ENCODE peak calls at places on chromosomes 3 and 15, in six cellular contexts. One of them, this sample, is unnamed.

GRCh38 chr3:97817965-97818364 is 3.8 kb upstream of the CRYBG3 start:
- DNase-seq in ovary: no peak
- DNase-seq in stomach: no peak
- DNase-seq in HepG2: no peak
- DNase-seq in K562: no peak
- DNase-seq in transverse colon: no peak
- DNase-seq in this sample: no peak

GRCh38 chr3:3005345-3005744 is 104.8 kb downstream of the IL5RA start:
- DNase-seq in ovary: no peak
- DNase-seq in stomach: no peak
- DNase-seq in HepG2: no peak
- DNase-seq in K562: no peak
- DNase-seq in transverse colon: no peak
- DNase-seq in this sample: no peak

GRCh38 chr3:102400142-102400541 is 34.7 kb upstream of the ZPLD1 start:
- DNase-seq in ovary: no peak
- DNase-seq in stomach: no peak
- DNase-seq in HepG2: no peak
- DNase-seq in K562: no peak
- DNase-seq in transverse colon: no peak
- DNase-seq in this sample: no peak

GRCh38 chr3:112446343-112446742 is 52.9 kb downstream of the BTLA start:
- DNase-seq in ovary: no peak
- DNase-seq in stomach: no peak
- DNase-seq in HepG2: no peak
- DNase-seq in K562: no peak
- DNase-seq in transverse colon: no peak
- DNase-seq in this sample: no peak

GRCh38 chr3:81565066-81565465 is 196.4 kb downstream of the GBE1 start:
- DNase-seq in ovary: no peak
- DNase-seq in stomach: no peak
- DNase-seq in HepG2: no peak
- DNase-seq in K562: no peak
- DNase-seq in transverse colon: no peak
- DNase-seq in this sample: no peak

GRCh38 chr15:94670436-94671034 is 439.2 kb downstream of the MCTP2 start:
- DNase-seq in ovary: no peak
- DNase-seq in stomach: no peak
- DNase-seq in HepG2: peak
- DNase-seq in K562: peak
- DNase-seq in transverse colon: no peak
- DNase-seq in this sample: no peak

GRCh38 chr3:126436826-126437717 is 38.6 kb downstream of the ZXDC start:
- DNase-seq in ovary: no peak
- DNase-seq in stomach: peak
- DNase-seq in HepG2: no peak
- DNase-seq in K562: no peak
- DNase-seq in transverse colon: no peak
- DNase-seq in this sample: no peak

GRCh38 chr15:70593795-70594194 is 169.6 kb downstream of the UACA start:
- DNase-seq in ovary: no peak
- DNase-seq in stomach: no peak
- DNase-seq in HepG2: no peak
- DNase-seq in K562: no peak
- DNase-seq in transverse colon: no peak
- DNase-seq in this sample: no peak

GRCh38 chr3:117962750-117963149 is 1071.9 kb downstream of the IGSF11 start:
- DNase-seq in ovary: no peak
- DNase-seq in stomach: no peak
- DNase-seq in HepG2: no peak
- DNase-seq in K562: no peak
- DNase-seq in transverse colon: no peak
- DNase-seq in this sample: no peak

GRCh38 chr15:70159397-70160009 is 61.8 kb upstream of the TLE3 start:
- DNase-seq in ovary: no peak
- DNase-seq in stomach: peak
- DNase-seq in HepG2: no peak
- DNase-seq in K562: no peak
- DNase-seq in transverse colon: no peak
- DNase-seq in this sample: no peak

GRCh38 chr3:52345521-52346110 is 29.5 kb downstream of the DNAH1 start:
- DNase-seq in ovary: no peak
- DNase-seq in stomach: no peak
- DNase-seq in HepG2: no peak
- DNase-seq in K562: no peak
- DNase-seq in transverse colon: no peak
- DNase-seq in this sample: no peak

GRCh38 chr15:32222716-32223115 is 180.4 kb downstream of the GOLGA8K start:
- DNase-seq in ovary: no peak
- DNase-seq in stomach: no peak
- DNase-seq in HepG2: no peak
- DNase-seq in K562: no peak
- DNase-seq in transverse colon: no peak
- DNase-seq in this sample: no peak

GRCh38 chr3:61194892-61195538 is 56.2 kb downstream of the FHIT start:
- DNase-seq in ovary: no peak
- DNase-seq in stomach: no peak
- DNase-seq in HepG2: peak
- DNase-seq in K562: no peak
- DNase-seq in transverse colon: no peak
- DNase-seq in this sample: no peak

GRCh38 chr3:28328188-28329151 is 20.1 kb upstream of the ZCWPW2 start:
- DNase-seq in ovary: no peak
- DNase-seq in stomach: no peak
- DNase-seq in HepG2: no peak
- DNase-seq in K562: peak
- DNase-seq in transverse colon: no peak
- DNase-seq in this sample: no peak

GRCh38 chr3:164748626-164749025 is 329.7 kb downstream of the SI start:
- DNase-seq in ovary: no peak
- DNase-seq in stomach: no peak
- DNase-seq in HepG2: no peak
- DNase-seq in K562: no peak
- DNase-seq in transverse colon: no peak
- DNase-seq in this sample: no peak

GRCh38 chr15:56759450-56759845 is 26.1 kb upstream of the ZNF280D start:
- DNase-seq in ovary: no peak
- DNase-seq in stomach: peak
- DNase-seq in HepG2: no peak
- DNase-seq in K562: no peak
- DNase-seq in transverse colon: peak
- DNase-seq in this sample: no peak

GRCh38 chr15:30954674-30955073 is 36.8 kb downstream of the MTMR10 start:
- DNase-seq in ovary: no peak
- DNase-seq in stomach: no peak
- DNase-seq in HepG2: no peak
- DNase-seq in K562: no peak
- DNase-seq in transverse colon: no peak
- DNase-seq in this sample: no peak

GRCh38 chr3:60055765-60056164 is 1005.9 kb upstream of the CFAP20DC start:
- DNase-seq in ovary: no peak
- DNase-seq in stomach: no peak
- DNase-seq in HepG2: no peak
- DNase-seq in K562: no peak
- DNase-seq in transverse colon: no peak
- DNase-seq in this sample: no peak

GRCh38 chr15:65792130-65792987 is at the start of gene DENND4A:
- DNase-seq in ovary: peak
- DNase-seq in stomach: peak
- DNase-seq in HepG2: peak
- DNase-seq in K562: peak
- DNase-seq in transverse colon: peak
- DNase-seq in this sample: peak
- TF ChIP-seq EP300 in ovary: peak
- TF ChIP-seq EP300 in stomach: peak
- TF ChIP-seq EP300 in HepG2: no peak
- TF ChIP-seq EP300 in K562: no peak
- TF ChIP-seq EP300 in transverse colon: no peak
- TF ChIP-seq EP300 in this sample: no peak

GRCh38 chr3:123522666-123523412 is 62.0 kb downstream of the HACD2 start:
- DNase-seq in ovary: no peak
- DNase-seq in stomach: no peak
- DNase-seq in HepG2: no peak
- DNase-seq in K562: no peak
- DNase-seq in transverse colon: no peak
- DNase-seq in this sample: no peak
- TF ChIP-seq EP300 in ovary: no peak
- TF ChIP-seq EP300 in stomach: no peak
- TF ChIP-seq EP300 in HepG2: no peak
- TF ChIP-seq EP300 in K562: no peak
- TF ChIP-seq EP300 in transverse colon: no peak
- TF ChIP-seq EP300 in this sample: no peak

GRCh38 chr3:84959470-84960380 is 936 bp downstream of the CADM2 start:
- DNase-seq in ovary: no peak
- DNase-seq in stomach: no peak
- DNase-seq in HepG2: no peak
- DNase-seq in K562: no peak
- DNase-seq in transverse colon: no peak
- DNase-seq in this sample: peak

GRCh38 chr3:84960994-84961393 is 2.2 kb downstream of the CADM2 start:
- DNase-seq in ovary: no peak
- DNase-seq in stomach: no peak
- DNase-seq in HepG2: no peak
- DNase-seq in K562: no peak
- DNase-seq in transverse colon: no peak
- DNase-seq in this sample: no peak

GRCh38 chr3:84960581-84960980 is 1.8 kb downstream of the CADM2 start:
- DNase-seq in ovary: no peak
- DNase-seq in stomach: no peak
- DNase-seq in HepG2: no peak
- DNase-seq in K562: no peak
- DNase-seq in transverse colon: no peak
- DNase-seq in this sample: no peak

GRCh38 chr3:84961492-84962255 is 2.9 kb downstream of the CADM2 start:
- DNase-seq in ovary: no peak
- DNase-seq in stomach: no peak
- DNase-seq in HepG2: no peak
- DNase-seq in K562: no peak
- DNase-seq in transverse colon: no peak
- DNase-seq in this sample: no peak

DNA sequence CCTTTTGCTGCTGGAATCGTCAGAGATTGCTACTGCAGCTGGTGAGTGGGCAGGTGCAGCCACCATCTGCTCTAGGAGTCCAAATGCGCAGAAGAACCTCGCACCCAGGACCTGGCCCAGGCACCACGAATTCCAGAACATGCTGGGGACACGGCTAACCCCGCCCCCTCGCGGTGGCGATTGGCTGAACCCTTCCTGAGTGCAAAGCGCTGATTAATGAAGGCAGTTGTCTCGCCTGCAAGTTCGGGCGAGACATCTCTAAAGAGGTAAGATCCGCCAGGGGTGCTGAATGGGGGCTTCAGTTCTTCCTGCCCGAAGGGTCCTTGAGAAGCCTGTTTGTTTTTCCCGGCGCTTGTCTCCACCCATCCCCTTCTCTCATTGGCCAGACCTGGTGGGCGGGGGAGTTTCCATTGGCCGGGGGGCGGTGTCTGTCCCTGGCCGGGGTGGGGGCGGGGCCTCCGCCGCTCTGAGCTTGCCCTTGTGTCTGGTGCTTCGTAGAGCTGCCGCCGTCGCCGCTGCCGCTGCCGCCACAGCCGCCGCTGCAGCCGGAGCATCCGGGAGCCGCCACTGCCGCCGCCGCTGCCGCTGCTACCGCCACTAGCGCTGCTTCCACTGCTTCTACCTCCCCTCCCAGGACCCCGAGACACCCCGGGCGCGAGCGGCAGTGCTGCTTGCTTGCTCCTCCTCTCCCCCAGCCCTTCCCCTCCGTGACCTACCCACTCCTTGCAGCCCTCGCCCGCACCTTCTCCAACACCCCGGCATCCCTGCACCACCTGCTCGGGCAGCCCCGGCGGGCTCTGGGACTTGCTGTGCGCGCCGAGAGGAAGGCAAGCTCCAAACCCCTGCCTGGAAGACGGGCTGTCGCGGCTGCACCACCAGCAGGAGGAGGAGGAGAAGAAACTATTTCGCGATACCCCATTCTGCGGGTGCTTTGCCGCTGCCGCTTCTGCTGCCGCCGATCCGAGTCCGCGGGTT is at the start of gene CADM2:
- DNase-seq in ovary: peak
- DNase-seq in stomach: peak
- DNase-seq in HepG2: peak
- DNase-seq in K562: peak
- DNase-seq in transverse colon: peak
- DNase-seq in this sample: peak
- TF ChIP-seq EP300 in ovary: no peak
- TF ChIP-seq EP300 in stomach: no peak
- TF ChIP-seq EP300 in HepG2: no peak
- TF ChIP-seq EP300 in K562: no peak
- TF ChIP-seq EP300 in transverse colon: no peak
- TF ChIP-seq EP300 in this sample: no peak

GRCh38 chr3:29955413-29955812 is 651.0 kb upstream of the TGFBR2 start:
- DNase-seq in ovary: no peak
- DNase-seq in stomach: no peak
- DNase-seq in HepG2: no peak
- DNase-seq in K562: no peak
- DNase-seq in transverse colon: no peak
- DNase-seq in this sample: no peak

GRCh38 chr3:29949131-29949530 is 657.3 kb upstream of the TGFBR2 start:
- DNase-seq in ovary: no peak
- DNase-seq in stomach: no peak
- DNase-seq in HepG2: no peak
- DNase-seq in K562: no peak
- DNase-seq in transverse colon: no peak
- DNase-seq in this sample: no peak

DNA sequence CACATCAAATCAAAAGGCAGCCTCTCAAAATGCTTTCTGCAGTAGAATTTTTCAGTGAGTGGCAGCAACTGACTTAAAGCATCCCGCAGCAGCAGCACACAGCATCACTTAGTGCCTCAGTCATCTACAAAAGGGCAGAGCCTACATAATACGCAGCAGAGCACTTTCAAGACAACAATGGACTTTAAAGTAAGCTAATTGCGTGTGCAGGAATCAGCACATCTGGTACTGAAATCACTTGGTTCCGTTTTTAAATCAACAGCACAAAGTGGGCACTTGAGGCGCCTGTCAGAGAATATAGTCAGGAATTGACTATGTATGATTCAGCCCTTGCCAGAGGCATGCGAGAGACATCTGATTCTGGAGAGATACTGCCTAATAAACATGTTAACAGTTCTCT is 656.2 kb upstream of the TGFBR2 start:
- DNase-seq in ovary: no peak
- DNase-seq in stomach: no peak
- DNase-seq in HepG2: no peak
- DNase-seq in K562: no peak
- DNase-seq in transverse colon: no peak
- DNase-seq in this sample: no peak
- TF ChIP-seq EP300 in ovary: no peak
- TF ChIP-seq EP300 in stomach: no peak
- TF ChIP-seq EP300 in HepG2: no peak
- TF ChIP-seq EP300 in K562: no peak
- TF ChIP-seq EP300 in transverse colon: no peak
- TF ChIP-seq EP300 in this sample: no peak

DNA sequence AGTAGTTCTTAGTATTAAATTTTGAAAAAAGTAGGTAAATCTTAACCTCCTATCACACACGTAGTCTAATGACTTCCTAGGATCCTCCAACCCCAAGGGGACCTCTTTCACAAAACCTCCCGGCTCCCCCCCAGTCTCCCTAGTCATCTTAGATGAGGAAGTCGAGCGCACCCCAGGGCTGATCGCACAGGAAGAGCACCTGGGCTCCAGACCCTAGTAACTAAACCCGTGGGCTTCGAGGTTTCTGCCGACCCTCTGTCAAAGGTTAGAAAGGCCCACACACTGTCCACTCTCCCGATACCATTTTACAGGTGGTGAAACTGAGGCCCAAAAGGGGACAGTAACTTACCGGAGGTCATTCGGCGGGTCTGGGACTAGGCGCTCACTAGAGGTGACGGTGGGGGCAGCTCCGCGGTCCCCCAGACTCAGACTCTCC is 349 bp downstream of the MBD4 start:
- DNase-seq in ovary: peak
- DNase-seq in stomach: peak
- DNase-seq in HepG2: no peak
- DNase-seq in K562: peak
- DNase-seq in transverse colon: peak
- DNase-seq in this sample: no peak
- TF ChIP-seq EP300 in ovary: no peak
- TF ChIP-seq EP300 in stomach: no peak
- TF ChIP-seq EP300 in HepG2: no peak
- TF ChIP-seq EP300 in K562: no peak
- TF ChIP-seq EP300 in transverse colon: no peak
- TF ChIP-seq EP300 in this sample: no peak